ENCODE peak calls at places on chromosomes 1 and 21, in five cellular contexts. D is hippocampal formation; W is HS-5; V is activated CD4-positive, alpha-beta T cell treated with anti-CD3 and anti-CD28 coated beads, Interleukin-2, amount 50 U/mL, for 1 hour; L is foreskin fibroblast. X is an unnamed sample.

GRCh38 chr1:156692958-156693857 is 12.2 kb downstream of the CRABP2 start:
- DNase-seq in D (no peak), W (no peak), V (no peak), L (no peak), X (no peak)

GRCh38 chr1:170369417-170369816 is 162.5 kb upstream of the GORAB start:
- DNase-seq in D (no peak), W (no peak), V (no peak), L (no peak), X (no peak)

GRCh38 chr1:38127432-38127831 is 80.8 kb upstream of the POU3F1 start:
- DNase-seq in D (no peak), W (no peak), V (no peak), L (no peak), X (no peak)

GRCh38 chr1:221718391-221719277 is 23.3 kb downstream of the DUSP10 start:
- DNase-seq in D (no peak), W (no peak), V (no peak), L (peak; percentile 90), X (no peak)

GRCh38 chr1:86504895-86505625 is 36.3 kb downstream of the CLCA1 start:
- DNase-seq in D (no peak), W (no peak), V (no peak), L (peak; percentile 81), X (no peak)

GRCh38 chr1:7702365-7702764 is 68.7 kb upstream of the VAMP3 start:
- DNase-seq in D (no peak), W (no peak), V (no peak), L (no peak), X (no peak)

GRCh38 chr1:177928194-177928593 is 41.7 kb downstream of the SEC16B start:
- DNase-seq in D (no peak), W (no peak), V (no peak), L (peak; percentile 70), X (no peak)

GRCh38 chr1:4527819-4528218 is 126.6 kb upstream of the AJAP1 start:
- DNase-seq in D (no peak), W (no peak), V (no peak), L (no peak), X (no peak)

GRCh38 chr1:203521071-203521794 is 27.3 kb downstream of the OPTC start:
- DNase-seq in D (no peak), W (no peak), V (no peak), L (no peak), X (no peak)

GRCh38 chr21:31509108-31510017 is 150.1 kb upstream of the SOD1 start:
- DNase-seq in D (no peak), W (no peak), V (peak; percentile 67), L (no peak), X (peak; percentile 67)

GRCh38 chr1:235225299-235225698 is 64.2 kb upstream of the RBM34 start:
- DNase-seq in D (no peak), W (no peak), V (no peak), L (no peak), X (no peak)

GRCh38 chr1:44543064-44543815 is 131.0 kb downstream of the TMEM53 start:
- DNase-seq in D (no peak), W (no peak), V (no peak), L (no peak), X (no peak)

GRCh38 chr1:21126324-21126723 is 50.4 kb downstream of the EIF4G3 start:
- DNase-seq in D (no peak), W (no peak), V (no peak), L (no peak), X (no peak)

GRCh38 chr1:35642472-35642955 is 1.2 kb upstream of the PSMB2 start:
- DNase-seq in D (no peak), W (no peak), V (no peak), L (peak; percentile 14), X (no peak)

GRCh38 chr1:235558783-235559182 is 54.5 kb upstream of the B3GALNT2 start:
- DNase-seq in D (no peak), W (no peak), V (no peak), L (no peak), X (no peak)

GRCh38 chr1:107821340-107821739 is 143.6 kb downstream of the VAV3 start:
- DNase-seq in D (no peak), W (no peak), V (no peak), L (no peak), X (no peak)

GRCh38 chr1:44425327-44426082 is 20.4 kb downstream of the RNF220 start:
- DNase-seq in D (no peak), W (no peak), V (no peak), L (no peak), X (no peak)

GRCh38 chr1:214808845-214809460 is 206.0 kb downstream of the CENPF start:
- DNase-seq in D (no peak), W (peak; percentile 45), V (no peak), L (peak; percentile 76), X (no peak)

GRCh38 chr1:17531682-17532487 is 7.6 kb upstream of the ARHGEF10L start:
- DNase-seq in D (peak; percentile 55), W (no peak), V (no peak), L (peak; percentile 77), X (no peak)

GRCh38 chr1:194598098-194598497 is 1411.7 kb upstream of the B3GALT2 start:
- DNase-seq in D (no peak), W (no peak), V (no peak), L (no peak), X (no peak)

GRCh38 chr1:101025283-101025679 is 303 bp downstream of the DPH5 start:
- DNase-seq in D (peak; percentile 28), W (no peak), V (peak; percentile 4), L (peak; percentile 37), X (no peak)

GRCh38 chr1:115266729-115267421 is 71.2 kb downstream of the NGF start:
- DNase-seq in D (no peak), W (no peak), V (no peak), L (peak; percentile 31), X (no peak)

GRCh38 chr1:218259800-218260199 is 25.3 kb upstream of the RRP15 start:
- DNase-seq in D (no peak), W (no peak), V (no peak), L (no peak), X (no peak)

GRCh38 chr1:32501865-32502264 is 37.0 kb downstream of the ZBTB8B start:
- DNase-seq in D (no peak), W (no peak), V (no peak), L (no peak), X (no peak)

GRCh38 chr1:235017719-235018118 is 110.9 kb downstream of the TOMM20 start:
- DNase-seq in D (no peak), W (no peak), V (no peak), L (peak; percentile 22), X (no peak)

GRCh38 chr1:40312238-40313205 is 4.6 kb downstream of the COL9A2 start:
- DNase-seq in D (peak; percentile 28), W (no peak), V (no peak), L (no peak), X (no peak)

GRCh38 chr1:207025144-207025880 is 7.2 kb downstream of the C1orf116 start:
- DNase-seq in D (no peak), W (no peak), V (no peak), L (peak; percentile 79), X (no peak)

GRCh38 chr21:35963920-35964451 is 96.3 kb downstream of the SETD4 start:
- DNase-seq in D (no peak), W (no peak), V (no peak), L (peak; percentile 34), X (no peak)

GRCh38 chr1:59150537-59151386 is 146.1 kb upstream of the FGGY start:
- DNase-seq in D (no peak), W (peak; percentile 99), V (no peak), L (peak; percentile 99), X (no peak)

GRCh38 chr1:180598333-180598979 is 33.4 kb upstream of the XPR1 start:
- DNase-seq in D (no peak), W (no peak), V (no peak), L (no peak), X (no peak)

GRCh38 chr1:39576016-39576657 is 453 bp downstream of the PABPC4 start:
- DNase-seq in D (peak; percentile 34), W (no peak), V (peak; percentile 18), L (peak; percentile 38), X (peak; percentile 41)

GRCh38 chr1:24898152-24898908 is 31.7 kb downstream of the RUNX3 start:
- DNase-seq in D (peak; percentile 5), W (no peak), V (peak; percentile 44), L (peak; percentile 59), X (peak; percentile 49)

GRCh38 chr1:63731117-63732043 is 42.4 kb upstream of the ROR1 start:
- DNase-seq in D (no peak), W (peak; percentile 87), V (no peak), L (peak; percentile 95), X (no peak)

GRCh38 chr1:56284933-56285332 is 294.4 kb downstream of the PLPP3 start:
- DNase-seq in D (no peak), W (no peak), V (no peak), L (peak; percentile 68), X (no peak)

GRCh38 chr1:17392199-17392740 is 20.3 kb downstream of the PADI6 start:
- DNase-seq in D (no peak), W (no peak), V (no peak), L (no peak), X (no peak)

GRCh38 chr1:171588230-171588629 is 33.8 kb upstream of the MYOCOS start:
- DNase-seq in D (no peak), W (no peak), V (no peak), L (no peak), X (no peak)

GRCh38 chr1:243939167-243939848 is 89.3 kb upstream of the AKT3 start:
- DNase-seq in D (no peak), W (no peak), V (no peak), L (peak; percentile 31), X (no peak)

GRCh38 chr21:38815060-38815405 is 9.3 kb downstream of the ETS2 start:
- DNase-seq in D (no peak), W (no peak), V (no peak), L (no peak), X (no peak)